ENCODE peak calls at places on chromosomes 12 and 14, in five cellular contexts. M, Z, B, F and G are unnamed samples.

GRCh38 chr14:21631084-21631483 is 3.7 kb downstream of the OR10G2 start:
- DNase-seq in F (no peak), Z (no peak), M (no peak), B (no peak), G (no peak)

GRCh38 chr12:120397827-120398563 is 29.0 kb upstream of the MSI1 start:
- DNase-seq in M (no peak), F (no peak), Z (peak; percentile 35), B (no peak), G (no peak)

GRCh38 chr12:71007025-71007424 is 86.5 kb upstream of the PTPRR start:
- DNase-seq in Z (no peak), M (no peak), F (no peak), B (no peak), G (no peak)

GRCh38 chr12:42296503-42297109 is 29.3 kb downstream of the ZCRB1 start:
- DNase-seq in F (no peak), M (peak; percentile 50), Z (no peak), B (peak; percentile 32), G (no peak)

GRCh38 chr12:32217354-32218310 is 111.0 kb downstream of the BICD1 start:
- DNase-seq in F (no peak), Z (no peak), B (peak; percentile 39), M (no peak), G (peak; percentile 12)

GRCh38 chr12:120914794-120915193 is 10.6 kb upstream of the SPPL3 start:
- DNase-seq in B (no peak), M (no peak), Z (no peak), F (no peak), G (no peak)

GRCh38 chr14:92649934-92650545 is 98.4 kb downstream of the LGMN start:
- DNase-seq in F (no peak), M (no peak), B (no peak), Z (peak; percentile 57), G (peak; percentile 76)

GRCh38 chr12:6697584-6698351 is 2.8 kb downstream of the PIANP start:
- DNase-seq in F (peak; percentile 40), B (peak; percentile 64), M (peak; percentile 45), Z (peak; percentile 42), G (no peak)

GRCh38 chr12:104435765-104436164 is 21.0 kb upstream of the CHST11 start:
- DNase-seq in B (no peak), Z (no peak), M (no peak), F (no peak), G (no peak)

GRCh38 chr12:122955151-122955550 is 11.1 kb downstream of the ABCB9 start:
- DNase-seq in B (peak; percentile 80), Z (no peak), M (no peak), F (no peak), G (peak; percentile 13)

GRCh38 chr14:68705741-68706283 is 87.1 kb downstream of the ZFP36L1 start:
- DNase-seq in B (peak; percentile 38), F (peak; percentile 59), Z (peak; percentile 76), M (no peak), G (no peak)

GRCh38 chr14:101334656-101335055 is 226.6 kb upstream of the DIO3 start:
- DNase-seq in F (no peak), Z (no peak), M (peak; percentile 63), B (no peak), G (no peak)

GRCh38 chr12:45014396-45014795 is 36.5 kb downstream of the DBX2 start:
- DNase-seq in Z (no peak), M (no peak), F (no peak), B (no peak), G (no peak)

GRCh38 chr12:47987411-47988072 is 16.7 kb downstream of the COL2A1 start:
- DNase-seq in B (no peak), F (no peak), M (no peak), Z (no peak), G (no peak)

GRCh38 chr14:104215706-104216334 is 77.4 kb downstream of the KIF26A start:
- DNase-seq in F (no peak), M (no peak), B (no peak), Z (no peak), G (peak; percentile 6)

GRCh38 chr14:45089813-45090212 is 5.9 kb downstream of the PRPF39 start:
- DNase-seq in M (no peak), F (no peak), B (no peak), Z (no peak), G (no peak)

DNA sequence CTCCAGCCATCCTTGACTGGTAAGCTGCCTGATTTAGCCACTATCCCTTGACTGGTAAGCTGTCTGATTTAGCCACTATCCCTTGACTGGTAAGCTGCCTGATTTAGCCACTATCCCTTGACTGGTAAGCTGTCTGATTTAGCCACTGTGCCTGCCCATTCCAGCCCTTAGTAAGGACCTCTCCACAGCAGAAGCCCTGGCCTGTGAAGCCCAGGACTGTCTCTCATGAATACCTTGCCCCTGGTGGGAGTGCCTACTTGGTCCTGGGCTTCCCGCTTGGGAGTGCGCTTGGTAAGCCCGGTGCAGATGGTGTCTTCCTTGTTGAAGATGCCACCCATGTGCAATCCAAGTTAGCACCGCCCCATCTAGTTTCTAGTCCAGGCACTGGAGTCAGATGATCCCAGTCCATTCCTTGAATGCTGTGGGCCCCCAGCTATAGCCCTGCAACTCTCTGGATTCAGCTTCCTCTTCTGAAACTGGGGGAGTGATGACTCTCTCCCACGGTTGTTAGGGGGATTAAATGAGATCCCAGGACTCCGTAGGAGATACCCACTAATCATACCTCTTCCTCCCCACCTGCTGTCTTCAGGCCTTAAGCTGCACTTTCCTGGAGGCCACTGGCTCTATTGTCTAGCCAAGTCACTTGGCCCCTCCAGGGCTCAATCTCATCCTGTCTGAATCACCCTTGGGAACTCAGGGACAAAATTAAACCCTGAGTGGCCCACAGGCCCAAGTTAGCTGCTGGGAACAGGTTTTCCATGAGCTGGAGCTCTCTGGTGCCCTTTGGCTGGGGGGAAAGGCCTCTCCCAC is 5.7 kb upstream of the ASB2 start:
- DNase-seq in M (no peak), F (no peak), B (peak; percentile 75), Z (no peak), G (no peak)
- H3K4me1 ChIP-seq in M (peaks cover 46% of the 10 kb centered on the region), F (peaks cover 36% of the 10 kb centered on the region), B (peaks cover 55% of the 10 kb centered on the region), Z (peaks cover 6% of the 10 kb centered on the region), G (peaks cover 16% of the 10 kb centered on the region)

DNA sequence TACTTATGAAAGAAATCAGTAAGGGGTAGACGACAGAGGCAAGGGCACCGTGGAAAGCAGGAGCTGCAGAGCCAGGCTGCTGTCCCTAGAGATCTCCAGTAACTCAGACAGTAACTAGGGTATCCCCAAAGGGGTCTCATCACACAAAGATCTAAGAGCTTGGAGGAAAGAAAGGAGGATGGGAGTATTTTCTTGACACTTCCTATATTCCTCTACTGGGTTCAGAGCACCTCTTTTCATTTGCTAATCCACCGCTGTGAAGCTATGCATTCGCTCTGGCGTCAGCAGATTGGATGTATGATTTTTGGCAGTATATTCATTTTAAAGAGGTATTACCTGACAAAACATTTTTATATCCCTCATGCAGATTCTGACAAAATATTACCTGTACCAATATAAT is 12.6 kb downstream of the USP44 start:
- DNase-seq in M (no peak), Z (no peak), F (no peak), B (no peak), G (no peak)
- H3K4me3 ChIP-seq in M (no peak overlapping the region), Z (no peak overlapping the region), F (no peak overlapping the region), B (no peak overlapping the region), G (no peak overlapping the region)

GRCh38 chr14:56813143-56813551 is 2.9 kb upstream of the OTX2 start:
- DNase-seq in F (no peak), Z (no peak), B (no peak), M (no peak), G (no peak)
- H3K27ac ChIP-seq in F (no peak overlapping the region), Z (no peak overlapping the region), B (no peak overlapping the region), M (no peak overlapping the region), G (no peak overlapping the region)

DNA sequence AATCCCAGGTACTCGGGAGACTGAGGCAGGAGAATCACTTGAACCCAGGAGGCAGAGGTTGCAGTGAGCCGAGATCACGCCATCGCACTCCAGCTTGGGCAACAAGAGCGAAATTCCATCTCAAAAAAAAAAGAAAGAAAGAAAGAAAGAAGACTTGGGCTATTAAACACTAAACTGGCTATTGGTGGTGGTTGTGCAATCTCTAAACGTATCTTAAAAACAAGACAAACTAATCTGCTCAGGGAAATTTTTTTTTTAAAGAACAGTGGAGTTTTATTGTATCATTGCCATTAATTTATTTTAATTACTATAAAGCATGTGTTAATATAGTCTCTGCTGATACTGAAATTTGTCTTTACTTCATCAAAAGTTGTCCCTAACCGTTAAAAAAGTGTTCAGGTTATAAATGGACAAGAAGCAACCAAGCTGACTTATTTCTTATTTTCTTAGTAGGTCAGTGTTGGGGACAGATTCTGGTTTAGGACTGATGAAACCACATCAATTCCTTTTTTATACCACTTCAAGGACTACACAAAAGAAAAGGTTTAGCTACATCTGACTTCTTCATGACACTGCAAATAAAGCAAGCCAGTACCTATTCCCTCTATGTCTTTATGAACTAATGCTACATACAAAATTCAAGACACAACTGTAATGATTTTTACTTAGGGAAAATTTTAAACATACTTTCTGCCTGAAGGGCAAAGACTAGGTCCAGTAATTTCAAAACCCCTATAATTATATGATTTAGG is 68.7 kb upstream of the KRAS start:
- DNase-seq in F (no peak), Z (no peak), M (no peak), B (no peak), G (no peak)
- H3K4me1 ChIP-seq in F (peaks cover 28% of the 10 kb centered on the region), Z (no peaks in the 10 kb centered on the region), M (no peaks in the 10 kb centered on the region), B (peaks cover 3% of the 10 kb centered on the region), G (no peaks in the 10 kb centered on the region)

DNA sequence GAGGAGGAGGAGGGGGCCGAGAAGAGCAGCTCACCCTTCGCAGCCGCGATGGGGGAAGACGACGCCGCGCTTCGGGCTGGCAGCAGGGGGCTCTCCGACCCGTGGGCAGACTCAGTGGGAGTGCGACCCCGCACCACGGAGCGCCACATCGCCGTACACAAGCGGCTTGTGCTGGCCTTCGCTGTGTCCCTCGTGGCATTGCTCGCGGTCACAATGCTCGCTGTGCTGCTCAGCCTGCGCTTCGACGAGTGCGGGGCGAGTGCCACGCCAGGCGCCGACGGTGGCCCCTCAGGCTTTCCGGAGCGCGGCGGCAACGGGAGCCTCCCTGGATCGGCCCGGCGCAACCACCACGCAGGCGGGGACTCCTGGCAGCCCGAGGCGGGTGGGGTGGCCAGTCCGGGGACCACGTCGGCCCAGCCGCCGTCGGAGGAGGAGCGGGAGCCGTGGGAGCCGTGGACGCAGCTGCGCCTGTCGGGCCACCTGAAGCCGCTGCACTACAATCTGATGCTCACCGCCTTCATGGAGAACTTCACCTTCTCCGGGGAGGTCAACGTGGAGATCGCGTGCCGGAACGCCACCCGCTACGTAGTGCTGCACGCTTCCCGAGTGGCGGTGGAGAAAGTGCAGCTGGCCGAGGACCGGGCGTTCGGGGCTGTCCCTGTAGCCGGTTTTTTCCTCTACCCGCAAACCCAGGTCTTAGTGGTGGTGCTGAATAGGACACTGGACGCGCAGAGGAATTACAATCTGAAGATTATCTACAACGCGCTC is 745 bp downstream of the TRHDE start:
- DNase-seq in B (no peak), F (peak; percentile 27), Z (no peak), M (no peak), G (peak; percentile 72)
- H3K4me3 ChIP-seq in B (peak overlapping the region; percentile 52), F (peak overlapping the region; percentile 44), Z (peak overlapping the region; percentile 53), M (no peak overlapping the region), G (peak overlapping the region; percentile 78)

DNA sequence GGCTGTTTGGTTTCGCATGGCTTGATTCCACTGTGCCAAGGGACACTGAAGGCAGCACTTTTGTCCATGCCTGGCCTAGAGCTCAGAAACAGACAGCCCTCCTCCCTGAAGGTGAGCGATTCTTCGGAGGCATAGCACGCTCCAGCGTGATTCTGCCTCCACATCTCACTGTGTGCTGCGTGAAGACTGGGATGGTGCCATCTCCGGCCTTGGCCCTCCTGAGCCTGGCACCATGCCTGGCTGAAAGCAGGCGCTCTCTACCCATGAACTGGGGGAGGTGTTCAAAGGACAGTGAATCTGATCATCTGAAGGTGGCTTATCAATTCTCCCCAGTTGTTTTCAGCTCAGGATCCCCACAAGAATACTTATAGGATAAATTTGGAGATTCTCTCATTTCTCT is 187.4 kb downstream of the TTC7B start:
- DNase-seq in B (no peak), M (no peak), F (no peak), Z (no peak), G (no peak)
- H3K27ac ChIP-seq in B (no peak overlapping the region), M (no peak overlapping the region), F (no peak overlapping the region), Z (peak overlapping the region; percentile 70), G (peak overlapping the region; percentile 8)

GRCh38 chr14:58104808-58105207 is 47.2 kb downstream of the ARMH4 start:
- DNase-seq in B (no peak), Z (no peak), M (no peak), F (no peak), G (no peak)
- H3K4me1 ChIP-seq in B (peaks cover 46% of the 10 kb centered on the region), Z (no peaks in the 10 kb centered on the region), M (no peaks in the 10 kb centered on the region), F (peaks cover 3% of the 10 kb centered on the region), G (peaks cover 4% of the 10 kb centered on the region)